ENCODE peak calls at places on chromosomes 13 and 19, in ten cellular contexts. Q is EL; T is neural crest cell; M is activated T-helper 2 cell treated with anti-CD3 and anti-CD28 coated beads, Interferon-gamma antibody, Interleukin-2, Interleukin-4, amounts not matched to agents 10 μg/mL and 5 μg/mL and 100 μg/mL, durations not matched to agents 14 hours and 24 hours and 36 hours; Y is omental fat pad; O is heart right ventricle; K is AG08396; E is psoas muscle; D is mammary epithelial cell; Z is NCI-H510A. G is an unnamed sample.

GRCh38 chr13:72149701-72150100 is 282.7 kb upstream of the DACH1 start:
- DNase-seq in Z (no peak), Y (no peak), O (no peak), T (no peak), D (no peak), M (no peak), Q (no peak), E (no peak), K (no peak), G (no peak)

GRCh38 chr13:42394361-42395065 is 122.6 kb downstream of the AKAP11 start:
- DNase-seq in Y (no peak), M (no peak), Z (no peak), O (no peak), D (no peak), T (no peak), Q (no peak), K (no peak), E (no peak), G (no peak)

GRCh38 chr19:3653865-3654513 is 27.4 kb upstream of the CACTIN start:
- DNase-seq in E (no peak), D (no peak), O (no peak), Z (no peak), K (no peak), Q (no peak), Y (no peak), M (no peak), T (no peak), G (peak)

GRCh38 chr13:110359840-110360301 is 52.8 kb downstream of the COL4A2 start:
- DNase-seq in O (no peak), M (no peak), Y (no peak), T (no peak), E (no peak), K (peak), Q (no peak), D (no peak), Z (no peak), G (no peak)

GRCh38 chr19:47022140-47022536 is 2.5 kb downstream of the NPAS1 start:
- DNase-seq in E (no peak), Q (no peak), Y (no peak), K (no peak), M (no peak), D (no peak), O (no peak), Z (no peak), T (no peak), G (no peak)

GRCh38 chr13:30382836-30383525 is 39.3 kb upstream of the UBE2L5 start:
- DNase-seq in M (no peak), O (no peak), D (no peak), T (no peak), Z (peak), E (no peak), K (no peak), Q (no peak), Y (no peak), G (no peak)

GRCh38 chr13:30341815-30342570 is 34.6 kb upstream of the KATNAL1 start:
- DNase-seq in Y (no peak), T (no peak), Q (peak), D (peak), M (no peak), Z (no peak), K (peak), O (peak), E (peak), G (no peak)

GRCh38 chr19:38303517-38304351 is at the start of gene C19orf33:
- DNase-seq in T (no peak), Z (no peak), E (no peak), K (no peak), M (no peak), Y (no peak), O (no peak), D (peak), Q (no peak), G (no peak)

GRCh38 chr13:75362026-75362425 is 119.9 kb downstream of the TBC1D4 start:
- DNase-seq in Q (no peak), M (no peak), D (no peak), K (no peak), T (no peak), Y (no peak), E (no peak), Z (no peak), O (no peak), G (no peak)

GRCh38 chr13:94333131-94333820 is 146.2 kb downstream of the DCT start:
- DNase-seq in Y (no peak), M (no peak), Q (no peak), K (no peak), O (no peak), Z (no peak), D (no peak), E (no peak), T (no peak), G (no peak)

GRCh38 chr19:38209671-38210457 is 14.2 kb downstream of the DPF1 start:
- DNase-seq in K (peak), Z (peak), M (no peak), Y (no peak), O (peak), E (peak), T (no peak), Q (peak), D (no peak), G (no peak)

GRCh38 chr13:32850311-32851052 is 165.7 kb upstream of the KL start:
- DNase-seq in Z (no peak), M (no peak), D (no peak), O (no peak), K (no peak), Y (no peak), T (no peak), E (no peak), Q (no peak), G (no peak)

GRCh38 chr13:27117158-27117557 is 54.5 kb downstream of the USP12 start:
- DNase-seq in O (no peak), E (no peak), T (no peak), Z (no peak), D (no peak), K (peak), M (no peak), Q (no peak), Y (no peak), G (no peak)

GRCh38 chr19:53432088-53432661 is 391 bp downstream of the ZNF761 start:
- DNase-seq in Q (peak), Z (no peak), O (peak), E (peak), T (peak), D (peak), K (peak), Y (no peak), M (no peak), G (peak)

GRCh38 chr19:46732966-46733692 is 12.7 kb upstream of the FKRP start:
- DNase-seq in K (no peak), Y (no peak), T (no peak), M (no peak), E (peak), Z (no peak), O (no peak), Q (peak), D (no peak), G (peak)

GRCh38 chr19:46875234-46875633 is 14.4 kb downstream of the ARHGAP35 start:
- DNase-seq in E (no peak), D (peak), T (no peak), Q (no peak), M (no peak), O (no peak), Z (no peak), K (no peak), Y (no peak), G (no peak)

GRCh38 chr19:52351512-52351911 is 15.5 kb downstream of the ZNF610 start:
- DNase-seq in Y (no peak), K (no peak), O (no peak), Q (no peak), Z (no peak), T (peak), D (no peak), E (no peak), M (no peak), G (no peak)

GRCh38 chr19:54231077-54231931 is 8.5 kb upstream of the LILRB3 start:
- DNase-seq in Q (peak), M (peak), O (peak), K (peak), D (peak), E (peak), Y (peak), Z (peak), T (peak), G (peak)

GRCh38 chr13:39952244-39953233 is 297.1 kb downstream of the COG6 start:
- DNase-seq in E (no peak), Y (no peak), T (no peak), D (no peak), Z (no peak), O (no peak), M (no peak), Q (peak), K (no peak), G (peak)

GRCh38 chr13:106348032-106348431 is 187.4 kb downstream of the EFNB2 start:
- DNase-seq in E (no peak), D (peak), Y (no peak), O (no peak), Z (no peak), K (no peak), Q (peak), M (no peak), T (no peak), G (no peak)

GRCh38 chr13:91155512-91156114 is 191.9 kb upstream of the MIR17HG start:
- DNase-seq in O (no peak), D (no peak), M (no peak), E (no peak), T (no peak), Y (no peak), Q (no peak), K (no peak), Z (no peak), G (no peak)

GRCh38 chr13:23652909-23653726 is 82.9 kb downstream of the TNFRSF19 start:
- DNase-seq in Z (no peak), D (no peak), T (no peak), Q (no peak), Y (no peak), O (no peak), M (no peak), K (no peak), E (no peak), G (no peak)

GRCh38 chr13:113110048-113110851 is 4.7 kb downstream of the F7 start:
- DNase-seq in K (no peak), D (no peak), Y (no peak), O (no peak), Z (no peak), T (no peak), M (no peak), Q (no peak), E (peak), G (no peak)

G was measured in KBM-7.